ENCODE peak calls at places on chromosomes 1 and 21, in nine cellular contexts. U, T, X, C, K, Z, V, Q and I are unnamed samples.

GRCh38 chr1:7582439-7582972 is 188.6 kb upstream of the VAMP3 start:
- DNase-seq in X (no peak), Q (no peak), T (no peak), U (no peak), C (no peak), Z (no peak), K (no peak), V (no peak), I (no peak)

GRCh38 chr1:63828322-63829044 is 54.7 kb downstream of the ROR1 start:
- DNase-seq in T (no peak), Z (no peak), Q (no peak), X (no peak), K (no peak), C (no peak), U (no peak), V (peak; percentile 30), I (no peak)

GRCh38 chr1:206649261-206649660 is 13.9 kb downstream of the DYRK3 start:
- DNase-seq in U (no peak), V (no peak), Q (no peak), T (no peak), Z (no peak), K (no peak), C (no peak), X (no peak), I (no peak)

GRCh38 chr1:153125536-153125935 is 12.2 kb upstream of the SPRR2F start:
- DNase-seq in T (no peak), U (no peak), V (no peak), K (no peak), X (no peak), Q (no peak), Z (no peak), C (no peak), I (no peak)

GRCh38 chr1:48644190-48644930 is 132.3 kb downstream of the BEND5 start:
- DNase-seq in T (no peak), U (no peak), X (no peak), Q (no peak), V (no peak), Z (peak; percentile 70), K (no peak), C (no peak), I (no peak)

GRCh38 chr1:62301726-62302390 is 17.4 kb downstream of the KANK4 start:
- DNase-seq in Q (no peak), C (no peak), K (no peak), X (no peak), U (no peak), Z (no peak), T (no peak), V (no peak), I (no peak)

GRCh38 chr1:187680823-187681222 is 852.1 kb downstream of the PLA2G4A start:
- DNase-seq in T (peak; percentile 83), K (no peak), V (no peak), X (no peak), C (no peak), Z (no peak), U (peak; percentile 57), Q (no peak), I (no peak)

GRCh38 chr1:119982006-119982405 is 85.7 kb upstream of the ADAM30 start:
- DNase-seq in C (peak; percentile 70), Z (no peak), T (peak; percentile 51), K (no peak), U (peak; percentile 88), X (no peak), V (no peak), Q (no peak), I (no peak)

GRCh38 chr1:109892476-109893368 is 17.9 kb upstream of the CSF1 start:
- DNase-seq in U (peak; percentile 18), X (no peak), Q (no peak), V (no peak), Z (no peak), K (no peak), C (no peak), T (no peak), I (peak; percentile 57)

GRCh38 chr1:3474016-3474415 is 19.6 kb downstream of the ARHGEF16 start:
- DNase-seq in V (no peak), Q (no peak), T (no peak), X (no peak), K (no peak), Z (no peak), U (no peak), C (no peak), I (no peak)

GRCh38 chr1:161114556-161114955 is 3.3 kb downstream of the PFDN2 start:
- DNase-seq in K (no peak), C (no peak), T (no peak), Q (no peak), V (no peak), Z (no peak), U (no peak), X (no peak), I (no peak)

GRCh38 chr1:25199876-25200620 is 32.3 kb downstream of the SYF2 start:
- DNase-seq in Q (no peak), Z (no peak), T (no peak), V (no peak), K (no peak), X (no peak), C (no peak), U (no peak), I (no peak)

GRCh38 chr1:54488065-54488750 is 59.8 kb upstream of the ACOT11 start:
- DNase-seq in Q (peak; percentile 74), K (no peak), V (peak; percentile 86), T (peak; percentile 86), U (peak; percentile 92), C (peak; percentile 95), X (peak; percentile 76), Z (peak; percentile 98), I (peak; percentile 77)
- TF ChIP-seq CTCF in Q (peak; percentile 12), K (no peak), V (no peak), T (peak; percentile 24), U (peak; percentile 15), C (peak; percentile 39), X (no peak), Z (peak; percentile 27), I (no peak)

GRCh38 chr21:45387506-45387905 is 17.5 kb upstream of the COL18A1 start:
- DNase-seq in U (no peak), T (no peak), Z (no peak), X (no peak), Q (no peak), C (peak; percentile 22), K (no peak), V (no peak), I (peak; percentile 10)

GRCh38 chr21:45386728-45387371 is 18.1 kb upstream of the COL18A1 start:
- DNase-seq in U (peak; percentile 89), Q (no peak), Z (no peak), C (peak; percentile 90), K (no peak), T (peak; percentile 84), V (no peak), X (no peak), I (peak; percentile 3)

GRCh38 chr21:45386336-45386727 is 18.6 kb upstream of the COL18A1 start:
- DNase-seq in V (no peak), K (no peak), Z (no peak), T (no peak), C (no peak), X (no peak), U (no peak), Q (no peak), I (peak; percentile 29)

GRCh38 chr21:45388611-45389296 is 16.2 kb upstream of the COL18A1 start:
- DNase-seq in K (no peak), V (no peak), T (no peak), Q (no peak), Z (no peak), C (peak; percentile 16), X (no peak), U (no peak), I (peak; percentile 20)

DNA sequence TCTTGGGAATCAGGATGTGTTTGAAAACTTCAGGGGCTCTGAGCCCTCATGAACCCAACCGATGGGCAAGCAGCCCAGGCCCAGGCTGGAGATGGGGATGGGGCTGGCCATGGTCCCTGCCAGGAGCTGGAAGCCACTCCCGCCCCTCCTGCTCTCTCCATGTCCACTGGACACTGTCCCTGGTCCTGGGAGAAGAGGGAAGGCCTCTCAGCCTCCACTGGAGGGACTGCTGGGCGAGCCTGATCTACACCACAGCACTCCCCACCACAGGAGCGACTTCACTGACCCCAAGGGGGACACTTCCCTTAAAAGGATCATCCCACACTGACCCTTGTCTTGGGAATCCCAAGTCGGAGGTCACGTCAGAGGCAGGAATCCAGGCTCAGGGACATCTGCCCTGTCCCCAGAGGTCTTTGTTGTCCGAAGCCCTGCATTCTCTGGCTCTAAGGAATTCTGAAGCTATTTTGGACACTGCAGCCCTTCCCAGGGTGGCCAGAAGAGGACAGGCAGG is 16.9 kb upstream of the COL18A1 start:
- DNase-seq in Z (peak; percentile 54), Q (no peak), C (peak; percentile 45), K (no peak), T (no peak), U (no peak), V (no peak), X (no peak), I (peak; percentile 37)
- TF ChIP-seq CTCF in Z (no peak), Q (no peak), C (no peak), K (no peak), T (peak; percentile 0), U (no peak), V (no peak), X (no peak), I (no peak)

DNA sequence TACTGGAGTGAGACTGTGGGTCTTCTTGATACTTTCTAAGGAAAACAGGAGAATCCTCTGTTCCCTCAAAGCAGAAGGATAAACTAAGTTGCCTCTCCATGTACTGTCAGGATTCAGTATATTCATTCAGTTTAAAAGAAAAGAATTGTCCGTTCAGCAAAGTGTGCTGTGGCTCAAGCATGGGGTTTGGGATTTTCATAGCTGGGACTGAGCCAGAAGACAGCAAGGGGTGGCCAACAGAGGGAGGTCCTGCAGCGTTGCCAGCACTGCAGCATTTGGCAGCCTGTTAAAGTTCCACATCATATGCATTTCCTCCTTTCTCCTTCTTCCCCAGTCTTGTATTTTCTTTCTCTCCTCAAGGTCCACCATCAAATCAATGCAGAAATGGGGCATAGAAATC is 75.1 kb downstream of the DTL start:
- DNase-seq in Z (no peak), C (no peak), U (peak; percentile 32), T (no peak), Q (no peak), V (no peak), X (no peak), K (no peak), I (no peak)
- TF ChIP-seq CTCF in Z (no peak), C (no peak), U (peak; percentile 20), T (peak; percentile 48), Q (no peak), V (no peak), X (no peak), K (no peak), I (no peak)

GRCh38 chr1:202961220-202961880 is 3.2 kb upstream of the ADIPOR1 start:
- DNase-seq in U (no peak), Q (no peak), C (no peak), K (no peak), T (no peak), X (no peak), V (no peak), Z (no peak), I (no peak)

GRCh38 chr1:202958544-202959275 is 598 bp upstream of the ADIPOR1 start:
- DNase-seq in T (no peak), C (no peak), K (no peak), Z (peak; percentile 15), X (peak; percentile 17), V (no peak), Q (peak; percentile 9), U (no peak), I (no peak)

GRCh38 chr1:202954057-202954745 is 3.9 kb downstream of the ADIPOR1 start:
- DNase-seq in X (no peak), C (no peak), U (no peak), Z (no peak), Q (no peak), K (no peak), V (no peak), T (no peak), I (no peak)

GRCh38 chr1:202959276-202959620 is 1.1 kb upstream of the ADIPOR1 start:
- DNase-seq in Q (no peak), U (peak; percentile 57), Z (no peak), T (peak; percentile 49), V (no peak), K (no peak), X (no peak), C (no peak), I (no peak)

GRCh38 chr1:202957733-202958543 is at the start of gene ADIPOR1:
- DNase-seq in X (peak; percentile 92), C (peak; percentile 89), Z (peak; percentile 94), V (peak; percentile 93), T (peak; percentile 73), Q (peak; percentile 95), K (peak; percentile 32), U (peak; percentile 78), I (peak; percentile 87)
- TF ChIP-seq CTCF in X (no peak), C (no peak), Z (peak; percentile 28), V (no peak), T (no peak), Q (peak; percentile 22), K (peak; percentile 14), U (no peak), I (peak; percentile 20)